ENCODE peak calls at places on chromosomes 3 and 15, in five cellular contexts. X is mesendoderm, B is lung, J is fibroblast of lung, K is psoas muscle. D is an unnamed sample. For H3K27me3, the result is how much of the 10 kb centered on the place peaks cover.

GRCh38 chr3:152399374-152399773 is 130.6 kb downstream of the MBNL1 start:
- DNase-seq in J (peak), K (no peak), B (no peak), X (no peak), D (no peak)

GRCh38 chr3:27487383-27487782 is 3.2 kb upstream of the SLC4A7 start:
- DNase-seq in B (no peak), X (no peak), J (no peak), K (no peak), D (no peak)

GRCh38 chr3:186526256-186526606 is 17.9 kb downstream of the CRYGS start:
- DNase-seq in J (no peak), X (no peak), K (no peak), B (no peak), D (no peak)

GRCh38 chr3:109385442-109386318 is 48.3 kb upstream of the DPPA4 start:
- DNase-seq in K (no peak), B (no peak), X (peak), J (no peak), D (no peak)

GRCh38 chr3:166606988-166607387 is 769.8 kb upstream of the BCHE start:
- DNase-seq in X (peak), K (no peak), B (no peak), J (no peak), D (no peak)

GRCh38 chr3:126546549-126547239 is 12.0 kb downstream of the C3orf22 start:
- DNase-seq in X (no peak), B (no peak), J (no peak), K (peak), D (no peak)

GRCh38 chr3:154135511-154136173 is 14.5 kb downstream of the ARHGEF26 start:
- DNase-seq in B (no peak), J (no peak), X (no peak), K (no peak), D (no peak)

GRCh38 chr3:105700575-105700974 is 168.2 kb downstream of the CBLB start:
- DNase-seq in X (no peak), K (no peak), B (no peak), J (no peak), D (no peak)

GRCh38 chr15:51263726-51264125 is 74.7 kb downstream of the CYP19A1 start:
- DNase-seq in X (no peak), B (no peak), K (no peak), J (no peak), D (no peak)

GRCh38 chr3:129606522-129607390 is at the start of gene PLXND1:
- DNase-seq in X (peak), K (peak), B (peak), J (peak), D (peak)

GRCh38 chr3:31858439-31858838 is 122.6 kb downstream of the OSBPL10 start:
- DNase-seq in X (no peak), B (no peak), K (no peak), J (no peak), D (no peak)

GRCh38 chr3:70989174-70989573 is 594.4 kb downstream of the FOXP1 start:
- DNase-seq in J (peak), K (no peak), X (no peak), B (no peak), D (no peak)

GRCh38 chr3:66110840-66111239 is 72.1 kb upstream of the MAGI1 start:
- DNase-seq in B (no peak), X (peak), K (no peak), J (no peak), D (no peak)

GRCh38 chr15:65132841-65133549 is 613 bp downstream of the PDCD7 start:
- DNase-seq in K (peak), J (peak), B (peak), X (peak), D (peak)

GRCh38 chr3:196740476-196741400 is 1.1 kb downstream of the PAK2 start:
- DNase-seq in X (peak), J (peak), K (no peak), B (no peak), D (no peak)

GRCh38 chr15:37824717-37825382 is 109.6 kb upstream of the TMCO5A start:
- DNase-seq in X (peak), J (peak), K (no peak), B (no peak), D (no peak)

DNA sequence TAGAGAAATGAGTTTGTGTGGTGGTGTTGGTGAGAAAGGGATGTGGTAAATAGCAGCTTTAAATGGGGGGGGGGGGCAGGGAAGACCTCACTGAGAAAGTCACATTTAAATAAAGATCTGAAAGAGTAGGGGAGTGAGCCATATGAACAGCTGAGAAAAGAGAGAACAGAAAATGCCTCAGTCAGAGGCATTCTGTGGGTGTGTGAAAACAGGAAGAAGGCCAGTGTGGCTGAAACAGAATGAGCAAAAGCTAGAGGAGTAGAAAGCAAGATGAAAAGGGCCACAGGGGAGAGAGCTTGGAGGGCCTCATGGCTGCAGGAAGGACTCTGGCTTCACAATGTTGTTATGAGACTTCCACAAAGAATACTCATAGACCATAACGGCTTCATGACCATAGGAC is 783.3 kb downstream of the ZPLD1 start:
- DNase-seq in K (no peak), J (peak), X (no peak), B (no peak), D (no peak)
- H3K4me3 ChIP-seq in K (no peak), J (no peak), X (no peak), B (no peak), D (no peak)

GRCh38 chr15:88785217-88785616 is 18.0 kb upstream of the ACAN start:
- DNase-seq in K (no peak), J (no peak), X (no peak), B (no peak), D (no peak)
- H3K27me3 ChIP-seq in K (under half), J (under half), X (under half), B (under half), D (under half)

GRCh38 chr3:38119248-38119544 is 17.7 kb downstream of the ACAA1 start:
- DNase-seq in B (no peak), X (no peak), K (no peak), J (no peak), D (no peak)
- H3K27ac ChIP-seq in B (no peak), X (no peak), K (no peak), J (no peak), D (no peak)

DNA sequence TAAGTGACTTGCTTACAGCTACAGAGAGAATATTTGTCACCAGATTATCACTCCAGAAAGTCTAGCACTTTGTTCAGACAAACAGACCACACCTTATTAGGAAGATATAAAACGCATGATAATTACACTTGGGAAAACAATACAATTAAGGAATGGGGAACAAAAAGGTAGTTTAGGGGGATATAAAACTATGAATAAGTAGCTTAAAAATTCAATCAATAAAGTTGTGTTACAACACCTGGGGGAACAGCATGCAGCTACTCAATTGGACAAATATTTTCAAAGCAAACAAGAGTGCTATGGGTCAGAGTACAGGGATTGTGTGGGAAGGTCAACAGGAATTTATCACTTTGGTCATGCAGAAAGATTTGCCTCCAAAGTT is 15.1 kb downstream of the CLDN1 start:
- DNase-seq in K (no peak), X (no peak), B (no peak), J (no peak), D (no peak)
- H3K4me3 ChIP-seq in K (no peak), X (no peak), B (no peak), J (no peak), D (no peak)